ENCODE peak calls at places on chromosomes 4 and X, in eight cellular contexts. X is body of pancreas, D is sigmoid colon, M is heart left ventricle, O is gastrocnemius medialis, Q is IMR-90, F is ovary, B is esophagus muscularis mucosa. G is an unnamed sample. For H3K4me1, the result is how much of the 10 kb centered on the place peaks cover.

GRCh38 chr4:91171217-91171616 is 1044.0 kb downstream of the CCSER1 start:
- DNase-seq in X (no peak), D (no peak), M (no peak), O (no peak), Q (no peak), F (no peak), B (no peak), G (no peak)

GRCh38 chr4:61359301-61359700 is 159.2 kb downstream of the ADGRL3 start:
- DNase-seq in X (no peak), D (no peak), M (no peak), O (no peak), Q (no peak), F (no peak), B (no peak), G (no peak)

GRCh38 chr4:26150948-26151347 is 169.9 kb upstream of the RBPJ start:
- DNase-seq in X (peak), D (no peak), M (no peak), O (no peak), Q (peak), F (no peak), B (no peak), G (no peak)

GRCh38 chrX:47568656-47569295 is 7.8 kb downstream of the ARAF start:
- DNase-seq in X (no peak), D (no peak), M (no peak), O (no peak), Q (no peak), F (no peak), B (no peak), G (no peak)

GRCh38 chr4:25100156-25100555 is 60.1 kb downstream of the SEPSECS start:
- DNase-seq in X (no peak), D (no peak), M (no peak), O (no peak), Q (no peak), F (no peak), B (no peak), G (no peak)

GRCh38 chrX:78708171-78708570 is 39.3 kb upstream of the LPAR4 start:
- DNase-seq in X (peak), D (no peak), M (peak), O (no peak), Q (peak), F (no peak), B (no peak), G (no peak)

GRCh38 chrX:106300239-106300638 is 132.1 kb downstream of the PWWP3B start:
- DNase-seq in X (no peak), D (no peak), M (no peak), O (no peak), Q (no peak), F (no peak), B (no peak), G (no peak)

GRCh38 chr4:15690020-15690809 is 8.6 kb downstream of the FAM200B start:
- DNase-seq in X (no peak), D (no peak), M (peak), O (no peak), Q (peak), F (no peak), B (no peak), G (no peak)

GRCh38 chr4:123477804-123478209 is 81.2 kb downstream of the SPRY1 start:
- DNase-seq in X (peak), D (no peak), M (peak), O (no peak), Q (peak), F (no peak), B (no peak), G (peak)

GRCh38 chrX:150202641-150203248 is 160.4 kb upstream of the MAMLD1 start:
- DNase-seq in X (peak), D (no peak), M (no peak), O (no peak), Q (peak), F (no peak), B (no peak), G (no peak)

GRCh38 chr4:161540265-161540664 is 623.5 kb downstream of the FSTL5 start:
- DNase-seq in X (no peak), D (no peak), M (no peak), O (no peak), Q (no peak), F (no peak), B (no peak), G (no peak)
- H3K4me1 ChIP-seq in X (under half), D (under half), M (under half), O (under half), Q (under half), F (under half), B (under half), G (under half)

GRCh38 chrX:103157511-103158316 is 57.2 kb upstream of the BEX4 start:
- DNase-seq in X (peak), D (no peak), M (no peak), O (no peak), Q (peak), F (no peak), B (no peak), G (no peak)
- H3K27ac ChIP-seq in X (no peak), D (no peak), M (no peak), O (no peak), Q (no peak), F (no peak), B (no peak), G (no peak)

DNA sequence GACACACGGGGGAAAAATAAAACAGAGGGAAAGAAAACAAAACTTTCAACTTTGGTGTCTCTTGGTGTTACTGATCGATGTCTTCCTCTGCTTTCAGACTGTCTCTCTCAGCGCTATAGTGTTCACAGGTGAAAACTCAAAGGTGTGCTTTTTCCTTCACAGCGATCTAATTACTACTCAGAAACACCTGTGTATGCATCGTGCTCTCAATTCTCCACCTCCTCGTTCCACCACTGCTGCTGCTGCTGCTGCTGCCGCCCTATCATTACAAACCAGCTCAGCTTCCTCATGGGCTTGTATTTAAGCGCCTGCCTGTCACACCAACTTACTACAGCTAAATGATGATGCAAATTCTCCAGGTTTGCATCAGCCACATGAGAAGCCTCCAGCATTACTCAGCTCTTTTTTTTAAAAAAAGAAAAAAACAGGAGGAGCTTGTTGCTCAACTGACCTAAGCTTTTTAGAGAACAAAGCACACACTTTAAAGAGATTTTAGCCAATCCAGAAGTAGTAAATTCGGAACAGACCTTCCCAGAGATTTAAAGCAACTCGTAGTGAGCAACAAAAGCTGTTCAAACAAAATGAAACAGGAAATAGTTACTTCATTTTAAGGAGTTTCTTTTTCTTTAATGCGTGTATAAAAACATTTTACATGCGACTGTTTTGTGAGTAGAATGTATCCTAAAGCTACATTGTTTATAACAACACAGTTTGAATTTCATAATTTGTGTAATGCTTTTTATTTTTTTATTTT is at the start of gene SLC7A11:
- DNase-seq in X (peak), D (no peak), M (peak), O (no peak), Q (peak), F (no peak), B (no peak), G (peak)
- TF ChIP-seq POLR2A in X (peak), D (peak), M (no peak), O (no peak), Q (peak), F (no peak), B (no peak), G (peak)

GRCh38 chrX:56569378-56570061 is 6.1 kb downstream of the UBQLN2 start:
- DNase-seq in X (no peak), D (no peak), M (no peak), O (no peak), Q (peak), F (no peak), B (no peak), G (no peak)
- H3K4me1 ChIP-seq in X (under half), D (under half), M (under half), O (under half), Q (under half), F (under half), B (under half), G (under half)

DNA sequence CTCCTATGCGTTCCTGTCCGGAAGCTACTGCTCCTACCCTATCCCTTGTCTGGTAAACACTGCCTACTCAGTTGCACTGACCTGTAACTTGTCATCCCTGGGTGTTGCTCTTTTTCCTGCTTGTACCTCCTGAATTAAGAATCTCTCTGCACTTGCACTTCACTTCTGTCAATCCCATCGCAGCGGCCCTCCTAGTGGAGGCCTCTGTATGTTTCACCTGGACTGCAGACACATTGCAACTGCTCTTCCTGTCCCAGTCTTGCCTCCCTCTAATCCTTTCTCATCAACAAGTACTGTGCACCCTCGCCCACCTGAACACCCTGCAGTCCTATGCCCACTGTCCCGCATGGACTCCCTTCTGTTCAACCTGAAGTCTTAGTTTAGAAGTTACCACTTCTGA is 8.0 kb downstream of the GK start:
- DNase-seq in X (no peak), D (no peak), M (no peak), O (no peak), Q (no peak), F (no peak), B (no peak), G (no peak)
- H3K27ac ChIP-seq in X (no peak), D (no peak), M (no peak), O (no peak), Q (peak), F (no peak), B (no peak), G (no peak)

DNA sequence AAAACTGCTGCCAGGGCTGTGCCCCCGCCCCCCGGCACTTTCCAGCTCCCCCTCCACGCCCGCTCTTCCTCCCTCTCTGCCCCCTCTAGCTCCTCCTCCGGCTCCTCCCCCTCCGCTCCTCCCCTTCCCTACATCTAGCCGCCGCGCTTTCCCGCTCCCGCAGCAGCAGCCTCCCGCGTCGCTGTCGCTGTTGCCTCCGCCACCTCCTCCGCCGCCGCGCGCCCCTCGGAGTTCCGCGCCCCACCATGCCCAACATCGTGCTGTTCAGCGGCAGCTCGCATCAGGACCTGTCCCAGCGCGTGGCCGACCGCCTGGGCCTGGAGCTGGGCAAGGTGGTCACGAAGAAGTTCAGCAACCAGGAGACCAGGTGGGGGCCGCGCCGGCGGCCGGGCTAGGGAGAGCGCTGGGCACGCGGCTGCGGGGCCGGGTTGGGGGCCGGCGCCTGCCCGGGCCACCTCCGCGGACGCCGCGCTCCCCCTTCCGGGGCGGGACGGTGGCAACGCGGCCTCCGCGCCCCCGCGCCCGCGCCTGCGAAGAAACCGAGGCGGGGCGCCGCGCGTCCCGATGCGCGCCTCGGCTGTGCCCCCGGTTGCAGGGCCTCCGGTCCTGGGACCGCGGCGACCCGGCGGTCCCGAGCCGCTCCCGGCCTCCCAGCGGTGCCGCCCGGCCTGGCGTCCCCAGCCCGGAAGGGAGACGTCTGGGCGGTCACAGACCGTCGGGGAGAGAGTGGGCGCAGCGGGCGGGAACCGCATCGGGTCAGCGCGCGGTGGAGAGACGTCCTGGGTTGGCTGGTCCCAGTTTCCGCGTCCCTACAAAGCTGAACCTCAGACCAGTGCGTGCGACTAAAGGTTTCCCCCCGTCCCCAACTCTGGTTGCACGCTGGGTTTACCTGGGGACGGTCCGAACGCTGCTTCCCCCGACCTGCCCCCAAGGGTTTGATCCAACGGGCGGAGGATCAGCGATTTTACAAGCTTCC is at the start of gene PRPS2:
- DNase-seq in X (peak), D (peak), M (peak), O (peak), Q (peak), F (peak), B (no peak), G (peak)
- TF ChIP-seq POLR2A in X (peak), D (peak), M (no peak), O (no peak), Q (peak), F (peak), B (no peak), G (peak)